ENCODE peak calls at places on chromosomes 16 and 17, in eight cellular contexts. L is HCT116, I is HL-60, O is A549, F is GM23338, P is K562, W is SK-N-SH, R is GM12878. E is an unnamed sample.

GRCh38 chr17:7834554-7834890 is 505 bp downstream of the KDM6B start:
- DNase-seq in P (peak; percentile 28), F (peak; percentile 48), L (no peak), O (peak; percentile 50), W (peak; percentile 58), R (no peak), I (no peak), E (no peak)

GRCh38 chr16:11585460-11586374 is 1.0 kb downstream of the LITAF start:
- DNase-seq in P (no peak), L (no peak), F (no peak), W (peak; percentile 61), R (no peak), I (no peak), O (no peak), E (no peak)

GRCh38 chr16:11586856-11587642 is at the start of gene LITAF:
- DNase-seq in O (peak; percentile 67), W (peak; percentile 92), P (peak; percentile 77), F (peak; percentile 75), R (no peak), I (no peak), L (no peak), E (no peak)

GRCh38 chr17:80361495-80362220 is 53.3 kb upstream of the ENDOV start:
- DNase-seq in O (peak; percentile 40), F (peak; percentile 79), R (no peak), L (no peak), P (peak; percentile 44), W (peak; percentile 71), I (no peak), E (no peak)

GRCh38 chr16:12262454-12263180 is 286.1 kb downstream of the SNX29 start:
- DNase-seq in I (no peak), O (no peak), L (no peak), W (no peak), R (no peak), F (no peak), P (no peak), E (no peak)

GRCh38 chr17:35715416-35715815 is 16.0 kb upstream of the RASL10B start:
- DNase-seq in P (no peak), W (no peak), F (no peak), R (no peak), L (no peak), I (no peak), O (no peak), E (no peak)

GRCh38 chr17:57868007-57868774 is 18.3 kb upstream of the MRPS23 start:
- DNase-seq in I (peak; percentile 86), O (peak; percentile 97), L (peak; percentile 90), R (peak; percentile 47), W (peak; percentile 84), F (peak; percentile 86), P (peak; percentile 49), E (no peak)

GRCh38 chr16:88561485-88562369 is 8.5 kb upstream of the ZC3H18 start:
- DNase-seq in I (no peak), W (peak; percentile 91), F (peak; percentile 74), O (peak; percentile 63), L (peak; percentile 36), R (no peak), P (peak; percentile 75), E (no peak)

GRCh38 chr17:57677301-57677700 is 67.8 kb downstream of the CCDC182 start:
- DNase-seq in F (no peak), L (no peak), I (no peak), O (no peak), R (no peak), W (no peak), P (no peak), E (no peak)

GRCh38 chr16:88390265-88390664 is 7.5 kb downstream of the ZNF469 start:
- DNase-seq in W (no peak), I (no peak), L (no peak), P (no peak), R (no peak), O (no peak), F (no peak), E (no peak)

GRCh38 chr17:31571124-31571892 is 179.8 kb downstream of the RAB11FIP4 start:
- DNase-seq in I (no peak), L (no peak), W (no peak), F (no peak), P (no peak), O (no peak), R (no peak), E (no peak)

GRCh38 chr16:13866073-13866472 is 53.9 kb upstream of the ERCC4 start:
- DNase-seq in O (peak; percentile 73), F (peak; percentile 94), P (peak; percentile 64), L (peak; percentile 72), R (no peak), W (peak; percentile 32), I (peak; percentile 3), E (peak; percentile 36)

GRCh38 chr16:69565611-69566436 is at the start of gene NFAT5:
- DNase-seq in O (peak; percentile 72), I (peak; percentile 80), L (peak; percentile 42), R (no peak), W (peak; percentile 94), F (peak; percentile 93), P (peak; percentile 92), E (no peak)

GRCh38 chr16:69567031-69567680 is 1.4 kb downstream of the NFAT5 start:
- DNase-seq in F (no peak), P (no peak), L (no peak), R (no peak), O (no peak), W (peak; percentile 26), I (no peak), E (no peak)

GRCh38 chr16:69564845-69565610 is 738 bp upstream of the NFAT5 start:
- DNase-seq in R (no peak), F (peak; percentile 12), I (no peak), L (no peak), W (no peak), P (no peak), O (no peak), E (no peak)

GRCh38 chr16:69563605-69564580 is 1.9 kb upstream of the NFAT5 start:
- DNase-seq in I (peak; percentile 55), R (peak; percentile 93), P (no peak), L (no peak), W (no peak), O (no peak), F (peak; percentile 83), E (no peak)

DNA sequence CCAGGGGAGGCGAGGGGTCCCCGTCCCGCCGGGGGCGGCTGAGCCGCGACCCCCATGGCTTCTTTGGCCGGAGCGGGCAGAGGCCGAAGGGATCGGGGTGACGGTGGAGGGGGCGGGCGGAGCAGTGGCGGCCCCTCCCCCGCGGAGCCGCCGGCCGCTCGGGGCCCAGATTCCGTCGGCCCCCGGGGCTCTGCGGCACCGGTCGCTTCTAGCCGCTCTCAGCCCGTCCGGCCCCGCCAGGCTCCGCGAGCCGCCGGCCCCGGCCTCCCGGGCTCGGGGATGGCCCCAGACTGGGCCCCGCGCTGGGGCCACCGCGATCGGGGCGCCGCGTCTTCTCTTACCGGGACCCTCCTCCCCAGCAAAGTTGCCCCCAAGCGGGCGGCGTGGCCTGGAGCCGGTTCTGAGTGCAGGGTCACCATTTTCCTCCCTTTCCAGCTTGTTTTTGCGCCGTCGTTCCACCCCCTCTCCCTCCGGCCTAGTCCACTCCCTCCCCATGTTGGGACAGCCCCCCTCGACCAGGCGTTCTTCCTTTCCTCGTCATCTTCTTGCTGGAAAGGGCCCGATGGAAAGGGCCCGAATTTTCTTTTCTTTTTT is 768 bp downstream of the NFAT5 start:
- DNase-seq in P (peak; percentile 58), W (peak; percentile 69), R (no peak), F (peak; percentile 57), L (no peak), I (no peak), O (peak; percentile 49), E (no peak)
- TF ChIP-seq REST in P (no peak), W (no peak), R (no peak), F (no peak), L (no peak), I (no peak), O (no peak), E (no peak)

GRCh38 chr17:2054262-2054739 is 602 bp upstream of the HIC1 start:
- DNase-seq in W (peak; percentile 76), I (no peak), F (peak; percentile 57), R (no peak), O (no peak), P (no peak), L (no peak), E (no peak)
- TF ChIP-seq REST in W (no peak), I (no peak), F (no peak), R (peak; percentile 66), O (peak; percentile 52), P (no peak), L (no peak), E (peak; percentile 43)

GRCh38 chr17:45861185-45861584 is 16.5 kb downstream of the SPPL2C start:
- DNase-seq in P (no peak), O (no peak), L (no peak), W (peak; percentile 80), R (no peak), I (no peak), F (no peak), E (no peak)
- TF ChIP-seq REST in P (no peak), O (no peak), L (no peak), W (no peak), R (no peak), I (no peak), F (no peak), E (no peak)

DNA sequence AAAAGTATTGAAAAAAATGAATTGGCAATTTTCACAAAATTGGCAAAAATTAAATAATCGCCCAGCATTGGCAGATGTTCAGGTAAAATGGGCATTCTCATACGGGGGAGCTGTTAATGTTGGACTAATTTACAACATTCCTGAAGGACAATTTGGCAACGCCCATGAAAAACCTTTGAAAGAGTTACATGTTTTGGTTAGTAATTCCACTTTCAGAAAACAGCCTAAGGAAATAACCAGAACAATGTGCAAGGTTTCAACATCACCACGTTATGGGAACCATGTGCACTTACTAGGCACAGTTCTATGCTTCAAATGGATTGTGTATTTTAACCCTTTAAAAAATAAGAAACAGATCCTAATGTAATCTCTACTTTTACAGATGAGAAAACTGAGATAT is 62.7 kb downstream of the CDYL2 start:
- DNase-seq in I (no peak), P (no peak), W (no peak), O (no peak), R (no peak), F (no peak), L (no peak), E (no peak)
- TF ChIP-seq REST in I (no peak), P (no peak), W (no peak), O (no peak), R (no peak), F (no peak), L (no peak), E (no peak)

DNA sequence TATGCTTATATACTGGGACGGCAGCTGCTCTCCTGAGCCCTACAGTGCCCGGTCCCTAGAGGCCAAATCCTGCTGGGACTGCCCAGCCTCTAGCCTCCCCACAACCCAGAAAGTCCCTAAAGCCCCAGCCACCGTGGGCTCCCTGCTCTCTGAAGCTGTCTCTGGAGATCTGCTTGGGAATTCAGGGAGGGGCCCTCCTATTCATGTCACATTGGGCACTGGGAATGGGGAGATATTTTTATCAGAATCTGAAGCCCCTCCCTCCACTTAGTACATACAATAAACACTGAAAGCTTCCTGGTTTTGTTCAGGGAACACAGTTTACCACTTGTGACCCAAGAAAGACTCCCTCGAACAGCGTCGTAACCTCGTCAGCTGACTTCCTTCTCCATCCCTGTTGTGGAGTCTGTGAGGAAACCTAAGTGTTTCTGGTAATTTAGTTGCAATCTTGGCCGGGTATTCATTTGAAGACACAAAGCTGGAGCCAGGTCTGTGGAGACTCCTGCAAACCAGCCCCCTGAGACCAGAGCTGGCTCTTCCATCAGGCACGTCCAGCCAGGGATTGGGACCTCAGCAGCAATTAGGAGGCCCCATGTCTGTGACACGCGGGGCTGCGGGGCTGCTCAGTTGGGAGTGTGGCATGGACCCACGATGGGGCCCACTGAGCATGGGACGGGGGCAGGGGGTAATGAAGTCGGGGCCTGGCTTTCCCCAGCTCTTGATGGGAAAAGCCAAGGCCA is 38.5 kb downstream of the PGS1 start:
- DNase-seq in O (no peak), R (no peak), L (no peak), W (no peak), P (no peak), F (no peak), I (no peak), E (no peak)
- TF ChIP-seq REST in O (no peak), R (no peak), L (no peak), W (no peak), P (no peak), F (no peak), I (no peak), E (no peak)

E was measured in Panc1.